ENCODE peak calls at places on chromosome 17, in five cellular contexts. One of them, this sample, is unnamed.

GRCh38 chr17:12522743-12523181 is 142.9 kb upstream of the MYOCD start:
- DNase-seq in A549: peak; percentile 92
- DNase-seq in endothelial cell of umbilical vein: no peak
- DNase-seq in K562: no peak
- DNase-seq in GM12878: no peak
- DNase-seq in this sample: no peak

GRCh38 chr17:12250973-12251372 is 230.3 kb downstream of the MAP2K4 start:
- DNase-seq in A549: no peak
- DNase-seq in endothelial cell of umbilical vein: no peak
- DNase-seq in K562: no peak
- DNase-seq in GM12878: no peak
- DNase-seq in this sample: no peak

GRCh38 chr17:7742729-7743128 is 25.2 kb downstream of the DNAH2 start:
- DNase-seq in A549: no peak
- DNase-seq in endothelial cell of umbilical vein: no peak
- DNase-seq in K562: peak; percentile 23
- DNase-seq in GM12878: no peak
- DNase-seq in this sample: no peak

GRCh38 chr17:74780443-74781238 is 4.5 kb upstream of the NAT9 start:
- DNase-seq in A549: peak; percentile 76
- DNase-seq in endothelial cell of umbilical vein: no peak
- DNase-seq in K562: peak; percentile 49
- DNase-seq in GM12878: no peak
- DNase-seq in this sample: peak; percentile 69

GRCh38 chr17:68291836-68292688 is 767 bp downstream of the ARSG start:
- DNase-seq in A549: peak; percentile 69
- DNase-seq in endothelial cell of umbilical vein: peak; percentile 74
- DNase-seq in K562: peak; percentile 77
- DNase-seq in GM12878: peak; percentile 70
- DNase-seq in this sample: peak; percentile 99

GRCh38 chr17:56595831-56596740 is 2.6 kb downstream of the NOG start:
- DNase-seq in A549: no peak
- DNase-seq in endothelial cell of umbilical vein: no peak
- DNase-seq in K562: no peak
- DNase-seq in GM12878: no peak
- DNase-seq in this sample: peak; percentile 73

GRCh38 chr17:79393358-79394038 is 217.4 kb downstream of the RBFOX3 start:
- DNase-seq in A549: peak; percentile 69
- DNase-seq in endothelial cell of umbilical vein: peak; percentile 63
- DNase-seq in K562: peak; percentile 85
- DNase-seq in GM12878: no peak
- DNase-seq in this sample: peak; percentile 73

GRCh38 chr17:21210411-21211076 is 3.4 kb downstream of the TMEM11 start:
- DNase-seq in A549: no peak
- DNase-seq in endothelial cell of umbilical vein: no peak
- DNase-seq in K562: no peak
- DNase-seq in GM12878: no peak
- DNase-seq in this sample: peak; percentile 36

GRCh38 chr17:1137465-1137894 is 42.3 kb downstream of the ABR start:
- DNase-seq in A549: peak; percentile 94
- DNase-seq in endothelial cell of umbilical vein: peak; percentile 34
- DNase-seq in K562: peak; percentile 70
- DNase-seq in GM12878: no peak
- DNase-seq in this sample: no peak
- TF ChIP-seq POLR2A in A549: peak; percentile 58
- TF ChIP-seq POLR2A in endothelial cell of umbilical vein: no peak
- TF ChIP-seq POLR2A in K562: no peak
- TF ChIP-seq POLR2A in GM12878: no peak
- TF ChIP-seq POLR2A in this sample: no peak

GRCh38 chr17:19546289-19547065 is 12.8 kb downstream of the SLC47A1 start:
- DNase-seq in A549: no peak
- DNase-seq in endothelial cell of umbilical vein: peak; percentile 19
- DNase-seq in K562: no peak
- DNase-seq in GM12878: no peak
- DNase-seq in this sample: peak; percentile 52
- TF ChIP-seq CTCF in A549: no peak
- TF ChIP-seq CTCF in endothelial cell of umbilical vein: no peak
- TF ChIP-seq CTCF in K562: no peak
- TF ChIP-seq CTCF in GM12878: no peak
- TF ChIP-seq CTCF in this sample: peak; percentile 27

DNA sequence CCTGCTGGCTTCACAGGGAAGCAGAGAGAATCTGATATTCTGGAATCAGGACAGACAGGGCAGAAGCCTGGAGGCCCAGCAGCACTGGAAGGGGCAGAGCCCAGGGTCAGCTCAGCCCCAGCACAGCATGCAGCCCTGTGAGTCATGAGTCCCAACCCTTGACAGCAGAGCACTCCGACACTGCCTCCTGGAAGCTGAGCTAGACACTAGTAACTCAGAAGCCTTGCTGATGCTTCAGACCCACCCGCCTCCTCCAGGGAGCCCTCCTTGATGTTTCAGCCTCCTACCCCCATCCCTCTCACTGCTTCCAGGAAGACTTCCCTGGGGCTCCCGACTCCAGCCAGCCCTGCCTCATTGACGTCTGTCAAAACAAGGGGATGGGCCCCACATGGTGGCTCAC is 6.9 kb downstream of the CAMKK1 start:
- DNase-seq in A549: peak; percentile 73
- DNase-seq in endothelial cell of umbilical vein: peak; percentile 29
- DNase-seq in K562: no peak
- DNase-seq in GM12878: no peak
- DNase-seq in this sample: peak; percentile 50
- TF ChIP-seq MYC in A549: no peak
- TF ChIP-seq MYC in endothelial cell of umbilical vein: no peak
- TF ChIP-seq MYC in K562: no peak
- TF ChIP-seq MYC in GM12878: no peak
- TF ChIP-seq MYC in this sample: no peak

DNA sequence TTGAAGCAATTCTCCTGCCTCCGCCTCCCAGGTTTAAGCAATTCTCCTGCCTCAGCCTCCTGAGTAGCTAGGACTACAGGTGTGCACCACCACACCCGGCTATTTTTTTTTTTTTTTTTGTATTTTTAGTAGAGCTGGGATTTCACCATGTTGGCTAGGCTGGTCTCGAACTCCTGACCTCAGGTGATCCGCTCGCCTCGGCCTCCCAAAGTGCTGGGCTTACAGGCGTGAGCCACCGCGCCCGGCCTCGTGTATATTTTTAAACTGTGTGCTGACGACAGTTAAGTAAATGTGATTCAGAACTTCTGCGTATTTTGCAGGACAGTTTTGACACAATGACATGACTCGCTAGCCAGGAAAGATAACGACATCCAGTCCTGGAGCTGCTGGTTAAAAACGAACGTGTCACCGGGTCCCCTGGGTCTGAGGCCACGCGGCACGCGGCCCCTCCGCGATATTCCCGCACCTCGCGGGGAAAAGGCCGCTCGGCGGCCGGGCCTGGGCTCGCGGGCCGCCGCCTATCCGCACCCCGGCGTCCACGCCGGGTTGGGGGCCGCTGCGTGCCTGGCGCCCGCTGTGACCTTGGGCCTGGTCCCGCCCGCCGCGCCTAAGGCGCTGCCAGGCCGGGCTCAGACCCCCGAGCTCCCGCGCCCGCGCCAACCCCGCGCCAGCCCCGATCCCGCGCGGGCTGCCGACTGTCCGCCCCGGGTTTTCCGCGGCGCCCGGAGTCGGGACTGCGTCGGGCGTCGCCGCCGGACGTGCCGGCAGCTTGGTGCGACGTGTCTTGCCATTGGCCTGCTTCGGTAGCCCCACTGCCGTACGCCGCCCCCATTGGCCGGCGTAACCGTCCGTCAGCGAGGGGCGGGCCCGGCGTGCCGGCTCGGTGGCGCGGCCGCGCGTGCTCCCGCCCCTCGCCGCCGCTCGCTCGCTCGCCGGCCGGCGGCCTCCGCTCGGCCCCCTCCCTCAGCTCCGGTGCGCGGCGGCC is at the start of gene FOXK2:
- DNase-seq in A549: peak; percentile 97
- DNase-seq in endothelial cell of umbilical vein: peak; percentile 93
- DNase-seq in K562: peak; percentile 99
- DNase-seq in GM12878: peak; percentile 75
- DNase-seq in this sample: peak; percentile 95
- TF ChIP-seq POLR2A in A549: peak; percentile 39
- TF ChIP-seq POLR2A in endothelial cell of umbilical vein: peak; percentile 78
- TF ChIP-seq POLR2A in K562: peak; percentile 58
- TF ChIP-seq POLR2A in GM12878: peak; percentile 55
- TF ChIP-seq POLR2A in this sample: peak; percentile 48

GRCh38 chr17:34841467-34841866 is 119.8 kb downstream of the CCT6B start:
- DNase-seq in A549: no peak
- DNase-seq in endothelial cell of umbilical vein: no peak
- DNase-seq in K562: no peak
- DNase-seq in GM12878: no peak
- DNase-seq in this sample: peak; percentile 34
- TF ChIP-seq CTCF in A549: no peak
- TF ChIP-seq CTCF in endothelial cell of umbilical vein: no peak
- TF ChIP-seq CTCF in K562: no peak
- TF ChIP-seq CTCF in GM12878: no peak
- TF ChIP-seq CTCF in this sample: peak; percentile 21

GRCh38 chr17:16449121-16449570 is 33.8 kb downstream of the TRPV2 start:
- DNase-seq in A549: no peak
- DNase-seq in endothelial cell of umbilical vein: no peak
- DNase-seq in K562: no peak
- DNase-seq in GM12878: no peak
- DNase-seq in this sample: peak; percentile 56

GRCh38 chr17:16447676-16448075 is 32.3 kb downstream of the TRPV2 start:
- DNase-seq in A549: no peak
- DNase-seq in endothelial cell of umbilical vein: no peak
- DNase-seq in K562: no peak
- DNase-seq in GM12878: no peak
- DNase-seq in this sample: peak; percentile 79

GRCh38 chr17:16448490-16448889 is 33.1 kb downstream of the TRPV2 start:
- DNase-seq in A549: no peak
- DNase-seq in endothelial cell of umbilical vein: no peak
- DNase-seq in K562: no peak
- DNase-seq in GM12878: no peak
- DNase-seq in this sample: peak; percentile 43

GRCh38 chr17:16453493-16453851 is 38.1 kb downstream of the TRPV2 start:
- DNase-seq in A549: no peak
- DNase-seq in endothelial cell of umbilical vein: no peak
- DNase-seq in K562: no peak
- DNase-seq in GM12878: no peak
- DNase-seq in this sample: no peak

GRCh38 chr17:16450028-16450427 is 34.7 kb downstream of the TRPV2 start:
- DNase-seq in A549: no peak
- DNase-seq in endothelial cell of umbilical vein: no peak
- DNase-seq in K562: no peak
- DNase-seq in GM12878: no peak
- DNase-seq in this sample: no peak
- TF ChIP-seq MYC in A549: no peak
- TF ChIP-seq MYC in endothelial cell of umbilical vein: no peak
- TF ChIP-seq MYC in K562: no peak
- TF ChIP-seq MYC in GM12878: no peak
- TF ChIP-seq MYC in this sample: no peak

GRCh38 chr17:43721537-43722268 is 36.9 kb downstream of the SOST start:
- DNase-seq in A549: peak; percentile 75
- DNase-seq in endothelial cell of umbilical vein: no peak
- DNase-seq in K562: no peak
- DNase-seq in GM12878: no peak
- DNase-seq in this sample: no peak

GRCh38 chr17:43719578-43719977 is 39.0 kb downstream of the SOST start:
- DNase-seq in A549: no peak
- DNase-seq in endothelial cell of umbilical vein: no peak
- DNase-seq in K562: no peak
- DNase-seq in GM12878: no peak
- DNase-seq in this sample: peak; percentile 33

GRCh38 chr17:43717913-43718312 is 40.7 kb downstream of the SOST start:
- DNase-seq in A549: no peak
- DNase-seq in endothelial cell of umbilical vein: no peak
- DNase-seq in K562: no peak
- DNase-seq in GM12878: no peak
- DNase-seq in this sample: no peak

GRCh38 chr17:43722269-43722619 is 36.3 kb downstream of the SOST start:
- DNase-seq in A549: no peak
- DNase-seq in endothelial cell of umbilical vein: no peak
- DNase-seq in K562: no peak
- DNase-seq in GM12878: no peak
- DNase-seq in this sample: no peak

DNA sequence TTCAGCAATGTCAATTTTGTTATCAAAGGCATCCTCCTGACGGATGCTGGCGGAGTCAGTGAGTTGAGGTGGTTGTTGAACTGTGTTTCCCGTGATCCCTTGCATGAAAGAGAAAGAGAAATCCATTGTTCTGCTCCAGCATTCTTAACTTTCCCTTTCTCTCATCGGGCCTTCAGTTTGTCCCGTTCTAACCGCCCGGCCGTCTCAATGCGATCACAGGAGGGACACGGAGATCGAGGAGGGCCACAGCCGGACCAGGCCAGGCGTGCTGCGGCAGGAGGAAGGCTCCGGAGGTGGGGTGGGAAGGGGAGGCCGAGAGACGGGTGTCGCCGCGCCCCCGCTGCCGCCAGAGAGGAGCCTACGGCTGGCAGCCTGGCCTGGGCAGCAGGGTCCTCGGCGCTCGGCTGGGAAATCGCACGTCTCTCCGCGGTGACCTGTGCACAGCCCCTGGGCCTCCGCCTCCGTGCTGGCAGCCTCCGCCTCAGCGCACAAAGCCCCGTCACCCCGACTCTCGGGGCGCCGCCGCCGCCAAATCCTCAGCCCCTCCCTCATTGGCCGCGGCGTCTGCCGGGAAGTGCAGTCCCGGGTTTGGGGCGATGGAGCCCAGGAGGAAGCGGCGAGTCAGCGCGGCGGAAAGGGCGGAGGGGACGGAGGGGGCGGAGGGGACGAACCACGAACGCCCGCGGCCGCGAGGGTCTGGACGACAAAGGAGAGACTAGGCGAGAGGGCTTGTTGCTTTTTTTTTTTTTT is 38.1 kb downstream of the SOST start:
- DNase-seq in A549: peak; percentile 78
- DNase-seq in endothelial cell of umbilical vein: peak; percentile 70
- DNase-seq in K562: peak; percentile 65
- DNase-seq in GM12878: no peak
- DNase-seq in this sample: peak; percentile 48
- TF ChIP-seq POLR2A in A549: peak; percentile 69
- TF ChIP-seq POLR2A in endothelial cell of umbilical vein: peak; percentile 64
- TF ChIP-seq POLR2A in K562: peak; percentile 39
- TF ChIP-seq POLR2A in GM12878: peak; percentile 93
- TF ChIP-seq POLR2A in this sample: no peak

GRCh38 chr17:75978938-75979704 is at the start of the genes ACOX1 and TEN1:
- DNase-seq in A549: peak; percentile 99
- DNase-seq in endothelial cell of umbilical vein: peak; percentile 95
- DNase-seq in K562: peak; percentile 91
- DNase-seq in GM12878: peak; percentile 80
- DNase-seq in this sample: peak; percentile 97
- TF ChIP-seq CTCF in A549: peak; percentile 21
- TF ChIP-seq CTCF in endothelial cell of umbilical vein: no peak
- TF ChIP-seq CTCF in K562: peak; percentile 47
- TF ChIP-seq CTCF in GM12878: peak; percentile 32
- TF ChIP-seq CTCF in this sample: peak; percentile 9

DNA sequence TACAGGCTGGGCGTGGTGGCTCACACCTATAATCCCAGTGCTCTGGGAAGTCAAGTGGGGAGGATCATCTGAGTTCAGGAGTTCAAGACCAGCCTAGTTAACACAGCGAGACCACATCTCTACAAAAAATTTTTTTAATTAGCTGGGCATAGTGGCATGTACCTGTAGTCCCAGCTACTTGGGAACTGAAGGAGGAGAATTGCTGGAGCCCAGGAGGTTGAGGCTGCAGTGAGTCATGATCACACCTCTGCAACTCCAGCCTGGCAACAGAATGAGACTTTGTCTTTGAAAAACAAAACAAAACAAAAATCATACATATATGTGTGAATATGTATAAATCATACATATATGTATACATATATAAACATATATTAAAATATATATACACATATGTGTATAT is 54.1 kb upstream of the MARCHF10 start:
- DNase-seq in A549: no peak
- DNase-seq in endothelial cell of umbilical vein: no peak
- DNase-seq in K562: no peak
- DNase-seq in GM12878: no peak
- DNase-seq in this sample: no peak
- TF ChIP-seq MYC in A549: no peak
- TF ChIP-seq MYC in endothelial cell of umbilical vein: no peak
- TF ChIP-seq MYC in K562: no peak
- TF ChIP-seq MYC in GM12878: no peak
- TF ChIP-seq MYC in this sample: no peak

This sample was measured in NB4.